ENCODE peak calls at places on chromosomes 6 and 20, in six cellular contexts. Q, F, S, P, J and Y are unnamed samples.

GRCh38 chr6:130513770-130514169 is 148.0 kb downstream of the TMEM200A start:
- DNase-seq in Q (peak), F (no peak), S (no peak), P (no peak), J (no peak), Y (no peak)

GRCh38 chr6:31710490-31711219 is 4.0 kb downstream of the LY6G6F start:
- DNase-seq in Q (no peak), F (no peak), S (no peak), P (no peak), J (no peak), Y (no peak)

GRCh38 chr20:63612276-63612931 is 14.5 kb downstream of the GMEB2 start:
- DNase-seq in Q (no peak), F (no peak), S (no peak), P (no peak), J (no peak), Y (no peak)

GRCh38 chr20:47178277-47178676 is 178.2 kb downstream of the ZMYND8 start:
- DNase-seq in Q (no peak), F (no peak), S (no peak), P (no peak), J (no peak), Y (no peak)

GRCh38 chr6:42336431-42336830 is 115.3 kb downstream of the TRERF1 start:
- DNase-seq in Q (no peak), F (no peak), S (no peak), P (no peak), J (no peak), Y (no peak)

GRCh38 chr6:38027685-38028373 is 208.3 kb downstream of the ZFAND3 start:
- DNase-seq in Q (no peak), F (no peak), S (no peak), P (no peak), J (no peak), Y (no peak)

GRCh38 chr6:148223424-148223842 is 119.2 kb upstream of the SASH1 start:
- DNase-seq in Q (peak), F (no peak), S (no peak), P (no peak), J (no peak), Y (no peak)

GRCh38 chr20:42308980-42309524 is 690.9 kb upstream of the CHD6 start:
- DNase-seq in Q (no peak), F (no peak), S (no peak), P (no peak), J (no peak), Y (no peak)

GRCh38 chr6:22145823-22146379 is 150.9 kb downstream of the PRL start:
- DNase-seq in Q (peak), F (peak), S (no peak), P (no peak), J (no peak), Y (no peak)

GRCh38 chr20:10655723-10656122 is 18.1 kb downstream of the JAG1 start:
- DNase-seq in Q (no peak), F (no peak), S (no peak), P (no peak), J (no peak), Y (no peak)

GRCh38 chr20:49259799-49260198 is 18.1 kb downstream of the ZNFX1 start:
- DNase-seq in Q (no peak), F (no peak), S (no peak), P (no peak), J (no peak), Y (no peak)

GRCh38 chr20:33178726-33179125 is 10.8 kb downstream of the BPIFA2 start:
- DNase-seq in Q (no peak), F (peak), S (no peak), P (peak), J (no peak), Y (no peak)

GRCh38 chr6:158198461-158198860 is 30.3 kb downstream of the GTF2H5 start:
- DNase-seq in Q (no peak), F (no peak), S (no peak), P (no peak), J (no peak), Y (no peak)

GRCh38 chr6:38943964-38944363 is 104.6 kb upstream of the GLP1R start:
- DNase-seq in Q (no peak), F (peak), S (no peak), P (no peak), J (no peak), Y (no peak)

GRCh38 chr6:126513198-126513597 is 173.3 kb downstream of the CENPW start:
- DNase-seq in Q (no peak), F (no peak), S (no peak), P (no peak), J (no peak), Y (no peak)
- TF ChIP-seq CTCF in Q (no peak), F (no peak), S (no peak), P (no peak), J (no peak), Y (no peak)

GRCh38 chr6:99252421-99252820 is 97.1 kb downstream of the FAXC start:
- DNase-seq in Q (no peak), F (no peak), S (no peak), P (no peak), J (no peak), Y (no peak)

GRCh38 chr6:99254616-99255550 is 94.6 kb downstream of the FAXC start:
- DNase-seq in Q (no peak), F (no peak), S (no peak), P (no peak), J (no peak), Y (no peak)

GRCh38 chr6:99250476-99250875 is 99.0 kb downstream of the FAXC start:
- DNase-seq in Q (no peak), F (no peak), S (no peak), P (no peak), J (no peak), Y (no peak)

GRCh38 chr6:99253271-99253670 is 96.2 kb downstream of the FAXC start:
- DNase-seq in Q (no peak), F (no peak), S (no peak), P (no peak), J (no peak), Y (no peak)
- TF ChIP-seq CTCF in Q (no peak), F (no peak), S (no peak), P (no peak), J (no peak), Y (no peak)

DNA sequence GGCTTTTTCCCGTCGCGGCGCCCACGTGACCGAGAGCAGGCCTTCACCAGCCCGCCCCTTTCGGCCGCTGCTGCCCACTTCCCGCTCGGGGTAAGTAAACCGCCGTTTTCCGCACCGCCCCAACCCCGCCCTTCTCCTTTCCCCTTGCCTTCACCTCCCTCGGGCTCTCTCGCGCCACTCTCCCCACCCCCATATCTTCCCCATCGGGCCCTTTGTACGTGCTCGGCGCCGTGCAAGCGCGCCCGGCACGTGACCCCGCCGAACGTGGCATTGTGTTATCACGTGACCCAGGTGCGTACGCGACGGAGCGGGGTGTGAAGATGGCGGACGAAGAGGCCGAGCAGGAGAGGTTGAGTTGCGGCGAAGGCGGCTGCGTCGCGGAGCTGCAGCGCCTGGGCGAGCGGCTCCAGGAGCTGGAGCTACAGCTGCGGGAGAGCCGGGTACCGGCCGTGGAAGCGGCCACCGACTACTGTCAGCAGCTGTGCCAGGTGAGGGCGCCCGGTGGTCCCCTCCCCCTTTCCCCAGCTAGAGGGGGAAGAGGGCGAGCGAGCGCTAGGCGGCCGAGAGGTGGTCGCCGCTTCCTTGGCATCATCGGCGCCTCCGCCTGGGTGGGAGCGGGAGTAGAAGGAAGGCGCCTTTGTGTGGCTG is at the start of gene ZNF292:
- DNase-seq in Q (peak), F (peak), S (peak), P (peak), J (peak), Y (peak)
- TF ChIP-seq CTCF in Q (no peak), F (peak), S (no peak), P (no peak), J (peak), Y (no peak)

GRCh38 chr6:117317261-117317660 is 51.9 kb downstream of the VGLL2 start:
- DNase-seq in Q (peak), F (no peak), S (no peak), P (no peak), J (no peak), Y (no peak)
- TF ChIP-seq CTCF in Q (peak), F (peak), S (peak), P (no peak), J (peak), Y (peak)

GRCh38 chr6:66496659-66497058 is 789.6 kb upstream of the EYS start:
- DNase-seq in Q (no peak), F (no peak), S (no peak), P (no peak), J (no peak), Y (no peak)
- TF ChIP-seq CTCF in Q (peak), F (peak), S (no peak), P (no peak), J (peak), Y (peak)

DNA sequence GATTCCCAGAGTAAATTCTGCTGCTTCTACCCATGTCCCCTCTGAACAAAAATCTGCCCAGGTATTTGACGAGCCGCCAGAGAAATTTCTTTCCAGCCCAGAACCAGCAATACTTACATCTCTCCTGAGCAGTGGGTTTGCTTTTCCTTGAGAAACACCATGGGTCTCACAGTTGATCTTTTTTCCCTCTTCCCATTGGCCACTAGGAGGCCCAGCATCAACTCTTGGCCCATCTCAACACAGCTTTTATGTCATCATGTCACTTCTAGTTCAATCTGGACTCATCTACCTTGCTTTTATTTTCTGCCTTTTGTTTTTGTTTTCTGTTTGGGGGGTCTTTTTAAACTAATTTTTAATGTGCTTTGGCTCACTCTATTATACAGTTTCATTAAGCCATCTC is 18.8 kb downstream of the MAFB start:
- DNase-seq in Q (no peak), F (no peak), S (no peak), P (no peak), J (no peak), Y (no peak)
- TF ChIP-seq CTCF in Q (no peak), F (peak), S (no peak), P (no peak), J (peak), Y (peak)